ENCODE peak calls at places on chromosomes 4 and X, in six cellular contexts. I is CD4-positive, CD25-positive, alpha-beta regulatory T cell; L is adipocyte; F is spleen; X is Peyer's patch; W is mesenchymal stem cell. Q is an unnamed sample.

GRCh38 chr4:128776794-128777216 is 32.7 kb upstream of the JADE1 start:
- DNase-seq in I (no peak), L (peak; percentile 80), F (no peak), X (peak; percentile 18), W (peak; percentile 97), Q (no peak)

GRCh38 chrX:136525738-136526606 is 6.0 kb upstream of the VGLL1 start:
- DNase-seq in I (no peak), L (peak; percentile 83), F (no peak), X (peak; percentile 17), W (peak; percentile 62), Q (no peak)

GRCh38 chr4:16843831-16844508 is 54.5 kb downstream of the LDB2 start:
- DNase-seq in I (no peak), L (peak; percentile 94), F (no peak), X (no peak), W (peak; percentile 74), Q (no peak)

GRCh38 chrX:24466025-24466424 is 939 bp downstream of the PDK3 start:
- DNase-seq in I (no peak), L (peak; percentile 7), F (no peak), X (no peak), W (no peak), Q (no peak)

GRCh38 chr4:1445716-1446445 is 39.6 kb upstream of the NKX1-1 start:
- DNase-seq in I (no peak), L (no peak), F (no peak), X (no peak), W (no peak), Q (no peak)

GRCh38 chr4:149999485-150000074 is 78.7 kb upstream of the DCLK2 start:
- DNase-seq in I (no peak), L (peak; percentile 84), F (no peak), X (peak; percentile 17), W (peak; percentile 72), Q (no peak)

GRCh38 chr4:151727365-151727764 is 33.4 kb downstream of the GATB start:
- DNase-seq in I (no peak), L (no peak), F (no peak), X (no peak), W (no peak), Q (no peak)

GRCh38 chr4:53855886-53856260 is 208.5 kb downstream of the CHIC2 start:
- DNase-seq in I (no peak), L (peak; percentile 64), F (no peak), X (no peak), W (no peak), Q (no peak)

GRCh38 chrX:136086521-136086920 is 60.8 kb upstream of the FHL1 start:
- DNase-seq in I (no peak), L (peak; percentile 68), F (no peak), X (no peak), W (peak; percentile 6), Q (no peak)

DNA sequence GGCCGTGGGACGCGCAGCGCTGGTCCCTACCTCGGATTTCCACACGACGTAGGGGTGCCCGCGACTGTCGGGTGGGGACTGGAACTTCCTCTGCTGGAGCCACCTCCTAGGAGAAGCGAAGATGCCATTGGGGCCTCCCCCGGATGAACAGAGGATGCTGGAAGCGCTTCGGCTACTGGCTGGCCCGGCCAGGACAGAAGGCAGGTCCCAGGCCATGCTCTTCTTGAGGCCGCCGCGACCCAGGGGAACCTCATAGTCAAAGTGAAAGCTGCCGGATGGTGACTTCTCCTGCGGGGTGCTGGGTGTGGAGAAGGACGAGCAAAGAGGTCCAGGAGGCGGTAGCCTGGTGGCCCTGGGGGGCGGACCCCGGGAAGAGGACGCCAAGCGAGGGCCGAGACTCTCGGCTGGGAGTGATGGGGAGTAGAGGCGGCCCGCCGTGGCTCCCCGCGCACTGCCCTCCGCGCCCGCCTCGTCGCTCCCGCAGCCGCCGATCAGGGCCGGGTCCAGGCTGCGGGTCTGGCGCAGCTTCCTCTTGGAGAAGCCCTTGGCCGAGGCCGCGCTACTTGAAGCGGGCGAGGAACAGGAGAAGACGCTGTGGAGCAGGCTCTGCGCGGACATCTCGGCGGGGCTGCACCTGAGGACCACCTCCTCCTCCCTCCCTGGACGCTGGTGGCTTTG is 1.4 kb downstream of the ARHGAP6 start:
- DNase-seq in I (no peak), L (peak; percentile 36), F (no peak), X (no peak), W (peak; percentile 43), Q (no peak)
- H3K4me3 ChIP-seq in I (no peak overlapping the region), L (peak overlapping the region; percentile 82), F (peak overlapping the region; percentile 38), X (peak overlapping the region; percentile 15), W (peak overlapping the region; percentile 66), Q (no peak overlapping the region)

GRCh38 chrX:104104676-104105075 is 7.6 kb upstream of the ZCCHC18 start:
- DNase-seq in I (no peak), L (no peak), F (no peak), X (no peak), W (no peak), Q (no peak)
- H3K4me1 ChIP-seq in I (peaks cover 7% of the 10 kb centered on the region), L (no peaks in the 10 kb centered on the region), F (no peaks in the 10 kb centered on the region), X (no peaks in the 10 kb centered on the region), W (no peaks in the 10 kb centered on the region), Q (peaks cover 2% of the 10 kb centered on the region)

DNA sequence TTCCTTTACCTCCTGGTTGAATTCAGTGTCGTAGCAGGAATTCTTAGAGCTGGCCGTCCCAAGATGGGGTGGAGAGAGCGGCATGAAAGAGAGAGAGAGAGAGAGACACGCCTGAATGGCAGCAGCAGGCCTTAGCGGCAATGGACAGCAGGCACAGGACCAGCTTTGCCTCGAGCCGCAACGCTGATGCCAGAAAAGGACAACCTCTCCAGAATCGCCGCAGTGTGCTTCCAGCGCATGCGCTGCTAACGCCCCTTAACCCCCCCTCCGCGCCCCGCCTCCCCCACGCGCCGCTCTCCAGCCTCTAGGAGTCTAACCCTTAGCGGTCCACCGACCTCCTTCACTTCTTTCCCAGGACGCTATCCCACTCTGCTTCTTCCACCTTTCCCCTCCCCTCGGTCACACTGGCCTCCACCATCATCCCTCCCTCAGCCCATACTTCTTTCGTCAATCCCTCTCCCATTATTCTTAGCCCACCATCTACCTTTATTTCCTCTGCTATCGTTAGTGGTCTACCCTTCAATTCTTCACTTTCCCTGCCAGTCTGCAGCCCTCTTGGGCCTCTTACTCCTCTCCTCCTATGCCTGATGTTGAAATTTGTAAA is 10.5 kb upstream of the ZCCHC13 start:
- DNase-seq in I (peak; percentile 55), L (peak; percentile 85), F (peak; percentile 89), X (peak; percentile 63), W (peak; percentile 83), Q (peak; percentile 47)
- H3K4me3 ChIP-seq in I (peak overlapping the region; percentile 99), L (peak overlapping the region; percentile 85), F (peak overlapping the region; percentile 54), X (peak overlapping the region; percentile 63), W (peak overlapping the region; percentile 63), Q (peak overlapping the region; percentile 94)

DNA sequence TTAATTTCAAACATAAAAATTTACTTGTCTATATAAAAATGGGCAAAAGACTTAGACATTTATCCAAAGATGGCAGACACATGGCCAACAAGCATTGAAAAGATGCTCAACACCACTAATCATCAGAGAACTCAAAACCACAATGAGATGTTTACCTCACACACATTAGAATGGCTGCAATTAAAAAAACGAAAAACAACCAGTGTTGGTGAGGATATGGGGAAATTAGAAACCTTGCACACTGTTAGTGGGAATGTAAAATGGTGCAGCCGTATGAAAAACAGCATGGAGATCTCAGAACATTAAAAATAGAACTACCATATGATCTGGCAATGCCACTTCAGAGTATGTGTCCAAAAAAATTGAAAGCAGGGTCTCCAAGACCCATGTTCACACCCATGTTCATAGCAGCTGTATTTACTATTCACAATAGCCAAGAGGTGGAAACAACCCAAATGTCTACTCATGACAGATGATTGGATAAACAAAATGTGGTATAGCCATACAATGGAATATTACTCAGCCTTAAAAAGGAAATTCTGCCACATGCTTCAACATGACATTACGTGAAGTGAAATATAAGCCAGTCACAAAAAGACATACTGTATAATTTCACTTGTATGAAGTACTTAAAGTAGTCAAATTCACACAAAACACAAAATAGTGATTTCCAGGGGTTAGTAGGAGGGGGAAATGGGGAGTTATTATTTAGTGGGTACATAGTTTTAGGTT is 146.2 kb downstream of the SOWAHB start:
- DNase-seq in I (no peak), L (no peak), F (no peak), X (no peak), W (no peak), Q (no peak)
- H3K4me1 ChIP-seq in I (no peaks in the 10 kb centered on the region), L (peaks cover 32% of the 10 kb centered on the region), F (peaks cover 5% of the 10 kb centered on the region), X (peaks cover 4% of the 10 kb centered on the region), W (peaks cover 16% of the 10 kb centered on the region), Q (no peaks in the 10 kb centered on the region)

GRCh38 chrX:13691845-13692334 is 3.0 kb downstream of the RAB9A start:
- DNase-seq in I (no peak), L (no peak), F (no peak), X (no peak), W (no peak), Q (no peak)
- H3K4me3 ChIP-seq in I (peak overlapping the region; percentile 13), L (no peak overlapping the region), F (no peak overlapping the region), X (no peak overlapping the region), W (no peak overlapping the region), Q (no peak overlapping the region)

GRCh38 chr4:6275898-6276563 is 6.4 kb downstream of the WFS1 start:
- DNase-seq in I (no peak), L (no peak), F (no peak), X (no peak), W (no peak), Q (no peak)

GRCh38 chr4:6278801-6279197 is 9.1 kb downstream of the WFS1 start:
- DNase-seq in I (no peak), L (no peak), F (no peak), X (peak; percentile 28), W (no peak), Q (no peak)

GRCh38 chr4:6277935-6278800 is 8.5 kb downstream of the WFS1 start:
- DNase-seq in I (no peak), L (no peak), F (no peak), X (no peak), W (no peak), Q (no peak)

GRCh38 chr4:6275351-6275750 is 5.7 kb downstream of the WFS1 start:
- DNase-seq in I (no peak), L (no peak), F (no peak), X (no peak), W (no peak), Q (no peak)

DNA sequence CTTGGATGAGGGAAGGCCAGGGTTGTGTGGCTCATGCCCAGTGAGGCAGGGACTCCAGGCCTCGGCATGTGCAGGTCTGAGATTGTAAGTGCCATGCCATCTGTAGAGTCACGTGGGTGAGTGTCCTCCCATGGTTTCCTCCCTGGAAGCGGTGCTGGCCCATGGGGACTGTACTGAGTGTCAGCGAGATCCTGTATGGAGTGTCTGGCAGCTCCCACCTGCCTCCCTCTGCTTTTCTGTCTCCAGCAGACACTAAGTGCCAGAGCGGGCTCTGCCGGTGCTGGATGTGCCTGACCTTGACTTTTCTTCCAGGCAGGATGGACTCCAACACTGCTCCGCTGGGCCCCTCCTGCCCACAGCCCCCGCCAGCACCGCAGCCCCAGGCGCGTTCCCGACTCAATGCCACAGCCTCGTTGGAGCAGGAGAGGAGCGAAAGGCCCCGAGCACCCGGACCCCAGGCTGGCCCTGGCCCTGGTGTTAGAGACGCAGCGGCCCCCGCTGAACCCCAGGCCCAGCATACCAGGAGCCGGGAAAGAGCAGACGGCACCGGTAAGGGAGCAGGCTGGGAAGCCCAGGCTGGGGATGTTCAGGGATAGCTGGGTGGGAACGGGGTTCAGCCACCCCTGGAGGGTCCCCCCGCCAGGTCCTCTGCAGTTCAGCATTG is 7.6 kb downstream of the WFS1 start:
- DNase-seq in I (no peak), L (no peak), F (no peak), X (no peak), W (no peak), Q (no peak)
- H3K4me1 ChIP-seq in I (peaks cover 8% of the 10 kb centered on the region), L (peaks cover 33% of the 10 kb centered on the region), F (peaks cover 96% of the 10 kb centered on the region), X (peaks cover 69% of the 10 kb centered on the region), W (peaks cover 36% of the 10 kb centered on the region), Q (no peaks in the 10 kb centered on the region)

GRCh38 chrX:40511258-40511657 is 69.5 kb upstream of the ATP6AP2 start:
- DNase-seq in I (no peak), L (no peak), F (no peak), X (no peak), W (no peak), Q (no peak)
- H3K4me3 ChIP-seq in I (no peak overlapping the region), L (no peak overlapping the region), F (no peak overlapping the region), X (no peak overlapping the region), W (no peak overlapping the region), Q (no peak overlapping the region)

GRCh38 chrX:39755152-39756032 is 342.4 kb downstream of the BCOR start:
- DNase-seq in I (no peak), L (peak; percentile 93), F (no peak), X (no peak), W (peak; percentile 93), Q (no peak)
- H3K4me1 ChIP-seq in I (no peaks in the 10 kb centered on the region), L (peaks cover 13% of the 10 kb centered on the region), F (no peaks in the 10 kb centered on the region), X (no peaks in the 10 kb centered on the region), W (peaks cover 44% of the 10 kb centered on the region), Q (no peaks in the 10 kb centered on the region)

Q was measured in naive thymus-derived CD4-positive, alpha-beta T cell.